ENCODE peak calls at places on chromosomes 7 and 10, in four cellular contexts. A is HepG2, M is K562, N is GM12878. V is an unnamed sample.

GRCh38 chr10:30170814-30171213 is 111.4 kb upstream of the JCAD start:
- DNase-seq in A (no peak), N (no peak), M (no peak), V (no peak)

GRCh38 chr10:131211556-131211955 is 100.0 kb downstream of the TCERG1L start:
- DNase-seq in M (no peak), A (no peak), N (no peak), V (no peak)

GRCh38 chr10:101287922-101288638 is 58.8 kb upstream of the LBX1 start:
- DNase-seq in M (peak), A (peak), N (no peak), V (peak)

GRCh38 chr7:4145576-4145975 is 536.5 kb upstream of the FOXK1 start:
- DNase-seq in M (no peak), A (no peak), N (no peak), V (no peak)

GRCh38 chr10:5538892-5539651 is 14.3 kb downstream of the CALML3 start:
- DNase-seq in A (no peak), M (peak), N (no peak), V (no peak)

GRCh38 chr10:123911866-123912265 is 20.3 kb upstream of the CPXM2 start:
- DNase-seq in M (no peak), N (no peak), A (no peak), V (no peak)

GRCh38 chr7:56028942-56029630 is 22.2 kb downstream of the PSPH start:
- DNase-seq in N (no peak), A (peak), M (no peak), V (no peak)

GRCh38 chr7:129417073-129417472 is 17.2 kb upstream of the STRIP2 start:
- DNase-seq in M (no peak), A (no peak), N (no peak), V (no peak)

GRCh38 chr7:34060548-34060947 is 155.2 kb downstream of the BMPER start:
- DNase-seq in M (no peak), A (no peak), N (no peak), V (no peak)

GRCh38 chr7:127968547-127968946 is 62.7 kb downstream of the LRRC4 start:
- DNase-seq in M (no peak), N (no peak), A (no peak), V (no peak)

DNA sequence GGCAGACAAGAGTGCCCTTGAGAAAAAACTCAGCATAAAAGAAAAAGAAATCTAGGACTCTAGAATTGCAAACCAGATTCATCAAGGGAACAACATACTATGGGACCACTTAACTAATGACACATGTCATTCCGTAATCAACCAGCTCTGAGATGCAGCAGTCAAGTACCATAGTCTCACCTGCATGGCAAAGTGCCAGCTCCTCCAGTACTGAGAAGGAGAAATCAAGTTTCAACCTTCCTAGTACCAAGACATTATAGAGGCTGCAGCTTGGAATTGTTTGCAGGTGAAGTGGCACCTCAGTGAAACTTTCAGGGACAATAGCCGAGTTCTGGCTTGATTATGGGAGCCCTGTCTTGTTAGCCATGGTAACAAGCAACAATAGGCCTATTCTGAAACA is 11.5 kb downstream of the STEAP1 start:
- DNase-seq in M (no peak), A (no peak), N (no peak), V (no peak)
- TF ChIP-seq BHLHE40 in M (no peak), A (no peak), N (no peak), V (no peak)

DNA sequence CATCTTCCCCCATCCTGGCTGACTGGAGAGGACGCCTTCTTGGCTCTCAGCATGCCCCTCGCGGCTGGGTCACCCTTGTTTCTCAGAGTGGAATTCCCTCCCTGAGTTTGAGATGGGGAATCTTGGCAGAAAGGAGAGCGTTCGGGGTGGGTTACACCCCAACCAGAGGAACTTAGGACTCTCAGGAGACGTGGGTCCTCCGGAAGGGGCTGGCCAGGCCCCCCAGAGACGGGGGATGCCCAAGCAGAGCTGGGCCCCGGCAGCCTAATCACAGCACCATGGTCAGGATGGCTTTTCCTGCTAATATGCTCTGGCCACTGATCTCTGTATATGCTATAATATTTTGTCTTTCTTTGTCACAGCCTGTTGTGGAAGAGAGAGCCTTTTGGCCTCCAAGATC is 214.3 kb downstream of the WDR37 start:
- DNase-seq in M (no peak), N (no peak), A (no peak), V (no peak)
- TF ChIP-seq SP1 in M (no peak), N (no peak), A (no peak), V (no peak)

GRCh38 chr7:140348161-140348849 is 50.0 kb downstream of the SLC37A3 start:
- DNase-seq in M (no peak), A (no peak), N (no peak), V (no peak)

GRCh38 chr7:140347218-140347617 is 51.1 kb downstream of the SLC37A3 start:
- DNase-seq in N (no peak), M (no peak), A (no peak), V (no peak)

GRCh38 chr7:140345426-140345825 is 52.9 kb downstream of the SLC37A3 start:
- DNase-seq in N (no peak), M (no peak), A (no peak), V (no peak)

DNA sequence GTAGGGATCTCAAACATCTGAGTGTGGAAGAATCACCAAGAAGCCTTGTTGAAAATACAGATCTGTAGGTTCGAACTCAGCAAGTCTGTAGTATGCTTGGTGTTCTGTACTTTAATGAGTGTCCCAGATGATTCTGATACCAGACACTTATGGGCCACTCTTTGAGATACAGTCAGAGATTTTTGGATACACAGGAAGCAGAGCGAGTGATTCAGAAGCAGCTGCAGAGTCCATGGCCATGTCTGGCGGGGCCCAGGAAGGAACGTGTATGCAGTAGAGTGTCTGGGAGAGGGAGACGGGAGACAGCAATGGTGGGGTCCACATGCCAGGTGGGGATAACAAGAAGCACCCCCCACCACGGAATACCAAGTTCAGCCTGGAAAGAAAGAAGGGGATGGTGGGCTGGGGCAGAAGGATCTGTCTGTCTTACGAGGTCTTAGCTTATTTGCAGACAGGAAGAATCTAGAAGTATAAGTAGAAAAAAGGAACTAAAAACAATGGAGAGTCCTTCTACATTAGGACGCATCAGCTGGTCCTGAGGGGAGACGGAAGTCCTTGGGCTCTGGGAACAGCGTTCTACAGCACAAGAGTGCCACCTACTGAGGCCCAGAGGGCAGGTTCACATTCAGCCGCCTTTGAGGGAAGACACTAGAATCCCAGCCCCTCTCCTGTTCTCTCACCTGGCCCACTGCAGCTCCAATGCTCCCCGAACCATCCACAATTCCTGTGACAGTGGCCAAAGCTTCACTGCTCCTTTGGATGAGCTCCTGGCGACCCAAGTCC is 55.4 kb downstream of the SLC37A3 start:
- DNase-seq in N (no peak), A (peak), M (peak), V (peak)
- TF ChIP-seq TARDBP in N (no peak), A (no peak), M (no peak), V (no peak)

GRCh38 chr10:34698979-34699378 is 116.1 kb downstream of the PARD3 start:
- DNase-seq in M (no peak), A (no peak), N (no peak), V (no peak)
- TF ChIP-seq BHLHE40 in M (no peak), A (no peak), N (no peak), V (no peak)

DNA sequence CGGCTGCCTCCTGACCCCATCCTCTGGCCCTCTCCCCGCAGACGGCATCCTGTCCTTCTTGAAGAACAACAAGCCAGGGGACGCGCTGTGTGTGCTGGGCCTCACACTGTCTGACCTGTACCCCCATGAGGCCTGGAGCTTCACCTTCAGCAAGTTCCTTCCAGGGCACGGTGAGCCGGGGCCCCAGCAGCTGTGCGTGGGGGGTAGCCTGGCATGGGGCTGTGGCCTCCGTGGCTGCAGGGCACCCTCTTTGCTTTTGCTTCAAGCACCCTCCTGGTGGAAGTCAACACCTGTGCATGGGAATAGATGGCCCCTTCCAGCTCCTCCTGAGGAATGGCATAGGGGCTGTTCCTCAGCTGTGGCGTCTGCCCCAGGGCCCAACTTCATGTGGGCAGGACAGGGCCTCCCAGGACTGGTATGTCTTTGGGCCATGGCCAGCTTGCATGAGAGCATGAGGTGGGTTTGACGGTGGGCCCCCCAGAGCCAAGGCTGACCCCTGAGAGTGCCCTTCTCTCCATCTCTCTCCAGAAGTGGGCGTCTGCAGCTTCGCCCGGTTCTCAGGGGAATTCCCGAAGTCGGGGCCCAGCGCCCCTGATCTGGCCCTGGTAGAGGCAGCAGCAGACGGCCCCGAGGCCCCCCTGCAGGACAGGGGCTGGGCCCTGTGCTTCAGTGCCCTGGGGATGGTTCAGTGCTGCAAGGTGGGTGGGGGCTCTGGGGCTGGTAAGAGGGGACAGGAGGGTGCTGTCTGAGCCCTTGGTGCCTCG is 20.7 kb downstream of the AMZ1 start:
- DNase-seq in A (no peak), M (no peak), N (no peak), V (no peak)
- TF ChIP-seq SP1 in A (no peak), M (no peak), N (no peak), V (no peak)

DNA sequence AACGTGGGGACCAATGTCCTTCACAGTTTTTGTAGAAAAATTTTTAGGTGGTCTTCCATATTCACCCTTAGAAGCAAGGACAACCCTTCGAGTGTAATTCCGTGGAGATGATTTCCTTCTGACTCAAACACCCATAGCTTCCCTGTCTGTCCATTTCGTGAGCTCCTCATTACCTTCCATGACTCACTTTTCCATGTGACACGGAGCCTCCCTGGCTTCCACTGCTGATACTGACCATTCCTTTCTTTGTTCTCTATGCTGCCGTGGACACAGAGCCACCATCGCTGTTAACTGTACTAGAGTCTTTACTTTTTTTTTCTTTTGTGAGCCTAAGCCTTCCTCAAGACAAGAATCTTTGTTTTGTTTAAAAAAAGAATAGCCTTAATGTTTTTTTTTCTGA is 12.5 kb upstream of the ARMS2 start:
- DNase-seq in M (no peak), A (peak), N (no peak), V (no peak)
- TF ChIP-seq TARDBP in M (no peak), A (no peak), N (no peak), V (no peak)

GRCh38 chr7:121416533-121416932 is 20.4 kb upstream of the FAM3C start:
- DNase-seq in A (no peak), M (no peak), N (no peak), V (no peak)

GRCh38 chr7:121406461-121406860 is 10.4 kb upstream of the FAM3C start:
- DNase-seq in A (no peak), M (no peak), N (no peak), V (no peak)

GRCh38 chr7:121411597-121411979 is 15.5 kb upstream of the FAM3C start:
- DNase-seq in N (no peak), A (no peak), M (no peak), V (no peak)

GRCh38 chr7:121406866-121407439 is 10.8 kb upstream of the FAM3C start:
- DNase-seq in N (no peak), A (peak), M (no peak), V (no peak)

DNA sequence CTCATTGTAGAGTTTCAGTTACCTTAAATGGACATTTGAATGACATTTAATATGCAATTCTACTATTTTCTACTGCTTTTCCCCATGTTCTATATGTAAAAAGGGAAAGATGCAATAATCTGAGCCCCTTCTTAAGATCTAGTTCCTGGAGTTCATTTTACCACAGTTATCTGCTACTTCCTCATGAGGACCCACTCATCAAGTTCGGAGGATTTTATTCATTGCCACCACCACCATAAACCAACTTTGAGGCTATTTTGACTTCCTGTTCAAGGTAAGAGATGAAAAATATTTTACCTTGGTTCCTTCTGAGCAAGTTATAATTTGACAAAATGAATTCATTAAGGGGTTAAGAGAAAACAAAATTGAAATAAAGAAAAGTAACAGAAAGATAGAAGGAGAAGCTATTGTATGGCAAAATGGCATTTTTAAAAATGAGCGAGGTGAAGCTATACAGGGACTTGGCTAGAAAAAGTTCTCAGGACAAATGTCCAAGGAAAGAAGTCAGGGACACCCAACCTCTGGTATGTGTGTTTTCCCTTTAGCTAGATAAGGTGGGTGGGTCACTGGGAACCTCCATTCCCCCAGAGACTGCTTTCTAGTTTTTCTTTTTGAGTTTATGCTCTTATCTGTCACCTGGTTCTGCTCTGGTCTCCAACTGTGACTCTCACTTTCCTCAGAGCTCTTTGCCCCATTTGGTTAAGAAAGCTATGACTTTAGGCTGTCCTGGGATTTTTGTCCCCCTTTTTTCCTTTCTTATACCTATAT is 14.9 kb upstream of the FAM3C start:
- DNase-seq in M (peak), N (no peak), A (no peak), V (no peak)
- TF ChIP-seq BHLHE40 in M (no peak), N (no peak), A (no peak), V (no peak)